ENCODE peak calls at places on chromosomes 6 and 20, in six cellular contexts. One of them, this sample, is unnamed.

GRCh38 chr6:154605207-154605877 is 94.9 kb upstream of the CNKSR3 start:
- DNase-seq in substantia nigra: no peak
- DNase-seq in psoas muscle: no peak
- DNase-seq in cardiac muscle cell: no peak
- DNase-seq in RWPE1: no peak
- DNase-seq in body of pancreas: no peak
- DNase-seq in this sample: no peak

GRCh38 chr20:17992224-17992637 is 23.4 kb downstream of the MGME1 start:
- DNase-seq in substantia nigra: no peak
- DNase-seq in psoas muscle: no peak
- DNase-seq in cardiac muscle cell: no peak
- DNase-seq in RWPE1: no peak
- DNase-seq in body of pancreas: no peak
- DNase-seq in this sample: no peak

GRCh38 chr6:3596736-3597135 is 139.9 kb upstream of the SLC22A23 start:
- DNase-seq in substantia nigra: no peak
- DNase-seq in psoas muscle: no peak
- DNase-seq in cardiac muscle cell: no peak
- DNase-seq in RWPE1: no peak
- DNase-seq in body of pancreas: no peak
- DNase-seq in this sample: no peak

GRCh38 chr6:3805448-3806123 is 43.6 kb upstream of the FAM50B start:
- DNase-seq in substantia nigra: no peak
- DNase-seq in psoas muscle: no peak
- DNase-seq in cardiac muscle cell: no peak
- DNase-seq in RWPE1: no peak
- DNase-seq in body of pancreas: no peak
- DNase-seq in this sample: no peak

GRCh38 chr20:62404761-62405107 is 2.4 kb downstream of the CABLES2 start:
- DNase-seq in substantia nigra: no peak
- DNase-seq in psoas muscle: no peak
- DNase-seq in cardiac muscle cell: no peak
- DNase-seq in RWPE1: no peak
- DNase-seq in body of pancreas: no peak
- DNase-seq in this sample: no peak

GRCh38 chr20:3074812-3075211 is 3.4 kb downstream of the OXT start:
- DNase-seq in substantia nigra: no peak
- DNase-seq in psoas muscle: no peak
- DNase-seq in cardiac muscle cell: no peak
- DNase-seq in RWPE1: no peak
- DNase-seq in body of pancreas: no peak
- DNase-seq in this sample: no peak

GRCh38 chr6:30265166-30265565 is 52.0 kb upstream of the TRIM26 start:
- DNase-seq in substantia nigra: no peak
- DNase-seq in psoas muscle: no peak
- DNase-seq in cardiac muscle cell: no peak
- DNase-seq in RWPE1: no peak
- DNase-seq in body of pancreas: no peak
- DNase-seq in this sample: no peak

GRCh38 chr20:9112541-9113515 is 43.9 kb downstream of the PLCB4 start:
- DNase-seq in substantia nigra: no peak
- DNase-seq in psoas muscle: no peak
- DNase-seq in cardiac muscle cell: peak
- DNase-seq in RWPE1: peak
- DNase-seq in body of pancreas: no peak
- DNase-seq in this sample: no peak

GRCh38 chr6:166614171-166614583 is 12.9 kb downstream of the RPS6KA2 start:
- DNase-seq in substantia nigra: no peak
- DNase-seq in psoas muscle: no peak
- DNase-seq in cardiac muscle cell: no peak
- DNase-seq in RWPE1: no peak
- DNase-seq in body of pancreas: no peak
- DNase-seq in this sample: no peak

GRCh38 chr6:130674604-130675003 is 152.6 kb upstream of the SMLR1 start:
- DNase-seq in substantia nigra: no peak
- DNase-seq in psoas muscle: no peak
- DNase-seq in cardiac muscle cell: no peak
- DNase-seq in RWPE1: no peak
- DNase-seq in body of pancreas: no peak
- DNase-seq in this sample: no peak

GRCh38 chr20:48676795-48677447 is 150.9 kb downstream of the PREX1 start:
- DNase-seq in substantia nigra: no peak
- DNase-seq in psoas muscle: no peak
- DNase-seq in cardiac muscle cell: no peak
- DNase-seq in RWPE1: no peak
- DNase-seq in body of pancreas: no peak
- DNase-seq in this sample: no peak

GRCh38 chr6:139291813-139292619 is at the start of gene TXLNB:
- DNase-seq in substantia nigra: no peak
- DNase-seq in psoas muscle: peak
- DNase-seq in cardiac muscle cell: peak
- DNase-seq in RWPE1: no peak
- DNase-seq in body of pancreas: peak
- DNase-seq in this sample: peak

GRCh38 chr6:106444777-106445507 is 84.4 kb downstream of the CRYBG1 start:
- DNase-seq in substantia nigra: no peak
- DNase-seq in psoas muscle: no peak
- DNase-seq in cardiac muscle cell: peak
- DNase-seq in RWPE1: peak
- DNase-seq in body of pancreas: no peak
- DNase-seq in this sample: no peak

GRCh38 chr6:5275497-5275896 is 14.2 kb downstream of the FARS2 start:
- DNase-seq in substantia nigra: no peak
- DNase-seq in psoas muscle: no peak
- DNase-seq in cardiac muscle cell: no peak
- DNase-seq in RWPE1: no peak
- DNase-seq in body of pancreas: no peak
- DNase-seq in this sample: no peak

GRCh38 chr20:59662856-59663512 is 58.6 kb downstream of the PHACTR3 start:
- DNase-seq in substantia nigra: no peak
- DNase-seq in psoas muscle: no peak
- DNase-seq in cardiac muscle cell: no peak
- DNase-seq in RWPE1: no peak
- DNase-seq in body of pancreas: no peak
- DNase-seq in this sample: no peak

GRCh38 chr20:18839507-18840247 is 26.1 kb downstream of the SCP2D1 start:
- DNase-seq in substantia nigra: no peak
- DNase-seq in psoas muscle: no peak
- DNase-seq in cardiac muscle cell: no peak
- DNase-seq in RWPE1: no peak
- DNase-seq in body of pancreas: no peak
- DNase-seq in this sample: no peak

GRCh38 chr20:50286609-50287008 is 96.0 kb downstream of the CEBPB start:
- DNase-seq in substantia nigra: no peak
- DNase-seq in psoas muscle: peak
- DNase-seq in cardiac muscle cell: no peak
- DNase-seq in RWPE1: peak
- DNase-seq in body of pancreas: no peak
- DNase-seq in this sample: no peak
- H3K27ac ChIP-seq in substantia nigra: no peak
- H3K27ac ChIP-seq in psoas muscle: peak
- H3K27ac ChIP-seq in cardiac muscle cell: no peak
- H3K27ac ChIP-seq in RWPE1: peak
- H3K27ac ChIP-seq in body of pancreas: peak
- H3K27ac ChIP-seq in this sample: peak

GRCh38 chr20:37567331-37567665 is 39.6 kb upstream of the BLCAP start:
- DNase-seq in substantia nigra: no peak
- DNase-seq in psoas muscle: no peak
- DNase-seq in cardiac muscle cell: peak
- DNase-seq in RWPE1: no peak
- DNase-seq in body of pancreas: no peak
- DNase-seq in this sample: no peak
- H3K27ac ChIP-seq in substantia nigra: no peak
- H3K27ac ChIP-seq in psoas muscle: no peak
- H3K27ac ChIP-seq in cardiac muscle cell: no peak
- H3K27ac ChIP-seq in RWPE1: no peak
- H3K27ac ChIP-seq in body of pancreas: no peak
- H3K27ac ChIP-seq in this sample: no peak

DNA sequence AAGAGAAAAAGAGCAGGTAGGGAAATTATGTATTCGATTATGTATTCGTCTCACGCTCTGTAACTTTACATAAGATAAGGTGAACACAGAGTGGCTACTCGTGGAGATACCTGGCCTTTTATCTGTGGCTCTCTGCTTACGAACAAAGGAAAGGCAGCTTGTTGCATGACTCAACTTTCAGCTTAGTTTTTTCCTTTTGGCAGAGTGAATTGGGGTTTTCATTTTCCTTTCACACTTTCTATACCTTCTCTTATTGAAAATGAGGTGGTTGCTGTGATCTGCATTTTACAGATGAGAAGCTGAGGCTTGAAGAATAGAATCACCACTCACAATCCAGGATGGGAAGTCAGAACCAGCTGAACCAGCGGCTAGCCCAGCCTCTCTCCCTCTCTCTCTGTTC is 13.3 kb upstream of the KCNK15 start:
- DNase-seq in substantia nigra: no peak
- DNase-seq in psoas muscle: no peak
- DNase-seq in cardiac muscle cell: no peak
- DNase-seq in RWPE1: no peak
- DNase-seq in body of pancreas: no peak
- DNase-seq in this sample: no peak
- H3K27ac ChIP-seq in substantia nigra: peak
- H3K27ac ChIP-seq in psoas muscle: no peak
- H3K27ac ChIP-seq in cardiac muscle cell: no peak
- H3K27ac ChIP-seq in RWPE1: no peak
- H3K27ac ChIP-seq in body of pancreas: no peak
- H3K27ac ChIP-seq in this sample: peak

GRCh38 chr6:25340421-25340820 is 61.2 kb downstream of the CARMIL1 start:
- DNase-seq in substantia nigra: no peak
- DNase-seq in psoas muscle: no peak
- DNase-seq in cardiac muscle cell: no peak
- DNase-seq in RWPE1: no peak
- DNase-seq in body of pancreas: no peak
- DNase-seq in this sample: no peak

GRCh38 chr6:25343984-25344383 is 64.8 kb downstream of the CARMIL1 start:
- DNase-seq in substantia nigra: no peak
- DNase-seq in psoas muscle: no peak
- DNase-seq in cardiac muscle cell: no peak
- DNase-seq in RWPE1: no peak
- DNase-seq in body of pancreas: no peak
- DNase-seq in this sample: no peak

GRCh38 chr6:25341923-25342619 is 62.9 kb downstream of the CARMIL1 start:
- DNase-seq in substantia nigra: no peak
- DNase-seq in psoas muscle: no peak
- DNase-seq in cardiac muscle cell: no peak
- DNase-seq in RWPE1: no peak
- DNase-seq in body of pancreas: no peak
- DNase-seq in this sample: no peak

GRCh38 chr6:25342784-25343183 is 63.6 kb downstream of the CARMIL1 start:
- DNase-seq in substantia nigra: no peak
- DNase-seq in psoas muscle: no peak
- DNase-seq in cardiac muscle cell: no peak
- DNase-seq in RWPE1: no peak
- DNase-seq in body of pancreas: no peak
- DNase-seq in this sample: no peak

GRCh38 chr6:25340854-25341552 is 61.8 kb downstream of the CARMIL1 start:
- DNase-seq in substantia nigra: no peak
- DNase-seq in psoas muscle: no peak
- DNase-seq in cardiac muscle cell: no peak
- DNase-seq in RWPE1: no peak
- DNase-seq in body of pancreas: no peak
- DNase-seq in this sample: no peak
- H3K27ac ChIP-seq in substantia nigra: no peak
- H3K27ac ChIP-seq in psoas muscle: no peak
- H3K27ac ChIP-seq in cardiac muscle cell: no peak
- H3K27ac ChIP-seq in RWPE1: no peak
- H3K27ac ChIP-seq in body of pancreas: no peak
- H3K27ac ChIP-seq in this sample: no peak

GRCh38 chr20:49698477-49698876 is 15.2 kb downstream of the B4GALT5 start:
- DNase-seq in substantia nigra: no peak
- DNase-seq in psoas muscle: no peak
- DNase-seq in cardiac muscle cell: no peak
- DNase-seq in RWPE1: no peak
- DNase-seq in body of pancreas: no peak
- DNase-seq in this sample: no peak
- H3K27ac ChIP-seq in substantia nigra: no peak
- H3K27ac ChIP-seq in psoas muscle: peak
- H3K27ac ChIP-seq in cardiac muscle cell: no peak
- H3K27ac ChIP-seq in RWPE1: no peak
- H3K27ac ChIP-seq in body of pancreas: peak
- H3K27ac ChIP-seq in this sample: no peak

GRCh38 chr6:167745660-167746376 is 80.9 kb upstream of the AFDN start:
- DNase-seq in substantia nigra: peak
- DNase-seq in psoas muscle: peak
- DNase-seq in cardiac muscle cell: no peak
- DNase-seq in RWPE1: no peak
- DNase-seq in body of pancreas: peak
- DNase-seq in this sample: no peak
- H3K27ac ChIP-seq in substantia nigra: no peak
- H3K27ac ChIP-seq in psoas muscle: no peak
- H3K27ac ChIP-seq in cardiac muscle cell: no peak
- H3K27ac ChIP-seq in RWPE1: no peak
- H3K27ac ChIP-seq in body of pancreas: peak
- H3K27ac ChIP-seq in this sample: no peak

This sample was measured in thoracic aorta.